ENCODE peak calls at places on chromosomes 7 and 10, in nine cellular contexts. J, C, Y, L, F, H, P, U and A are unnamed samples.

GRCh38 chr10:6990891-6991290 is 410.8 kb upstream of the PRKCQ start:
- DNase-seq in F (no peak), J (peak; percentile 3), L (no peak), P (no peak), H (no peak), C (no peak), Y (no peak), U (no peak), A (no peak)

GRCh38 chr7:2247141-2247985 is 5.3 kb downstream of the NUDT1 start:
- DNase-seq in C (no peak), P (no peak), F (no peak), L (no peak), J (no peak), Y (peak; percentile 91), H (peak; percentile 84), U (peak; percentile 66), A (no peak)

GRCh38 chr7:35253182-35253679 is 669 bp downstream of the TBX20 start:
- DNase-seq in C (no peak), F (no peak), U (peak; percentile 38), Y (peak; percentile 75), H (peak; percentile 72), J (no peak), P (no peak), L (no peak), A (no peak)

GRCh38 chr7:94655884-94656657 is at the start of gene SGCE:
- DNase-seq in Y (peak; percentile 95), U (peak; percentile 55), F (peak; percentile 44), H (peak; percentile 88), J (peak; percentile 24), L (peak; percentile 77), C (peak; percentile 50), P (peak; percentile 70), A (peak; percentile 30)

GRCh38 chr10:124997246-124997790 is 55.4 kb downstream of the ZRANB1 start:
- DNase-seq in U (no peak), J (no peak), C (no peak), P (no peak), Y (peak; percentile 45), L (peak; percentile 14), H (no peak), F (no peak), A (no peak)

GRCh38 chr7:133976140-133976539 is 151.0 kb upstream of the LRGUK start:
- DNase-seq in L (no peak), P (no peak), C (no peak), F (no peak), J (no peak), U (no peak), H (no peak), Y (no peak), A (no peak)

GRCh38 chr7:139396323-139396951 is 36.7 kb downstream of the LUC7L2 start:
- DNase-seq in Y (no peak), H (no peak), U (no peak), F (no peak), J (no peak), L (no peak), C (no peak), P (no peak), A (no peak)

GRCh38 chr7:123573896-123574467 is 16.4 kb upstream of the NDUFA5 start:
- DNase-seq in J (no peak), L (no peak), Y (no peak), F (no peak), P (no peak), U (no peak), C (no peak), H (no peak), A (no peak)

GRCh38 chr7:100077205-100077604 is 4.3 kb downstream of the ZNF3 start:
- DNase-seq in F (no peak), C (no peak), L (no peak), U (no peak), H (no peak), J (no peak), P (no peak), Y (no peak), A (no peak)
- H3K9me3 ChIP-seq in F (peaks cover under 1% of the 10 kb centered on the region), C (peaks cover 52% of the 10 kb centered on the region), L (no peaks in the 10 kb centered on the region), U (peaks cover 65% of the 10 kb centered on the region), H (peaks cover 28% of the 10 kb centered on the region), J (peaks cover 8% of the 10 kb centered on the region), P (no peaks in the 10 kb centered on the region), Y (peaks cover 65% of the 10 kb centered on the region), A (no peaks in the 10 kb centered on the region)

GRCh38 chr7:51689547-51689946 is 372.9 kb upstream of the COBL start:
- DNase-seq in H (no peak), C (no peak), U (no peak), Y (no peak), J (no peak), P (no peak), F (no peak), L (no peak), A (no peak)
- H3K9me3 ChIP-seq in H (no peaks in the 10 kb centered on the region), C (peaks cover 6% of the 10 kb centered on the region), U (no peaks in the 10 kb centered on the region), Y (no peaks in the 10 kb centered on the region), J (no peaks in the 10 kb centered on the region), P (no peaks in the 10 kb centered on the region), F (no peaks in the 10 kb centered on the region), L (no peaks in the 10 kb centered on the region), A (no peaks in the 10 kb centered on the region)

DNA sequence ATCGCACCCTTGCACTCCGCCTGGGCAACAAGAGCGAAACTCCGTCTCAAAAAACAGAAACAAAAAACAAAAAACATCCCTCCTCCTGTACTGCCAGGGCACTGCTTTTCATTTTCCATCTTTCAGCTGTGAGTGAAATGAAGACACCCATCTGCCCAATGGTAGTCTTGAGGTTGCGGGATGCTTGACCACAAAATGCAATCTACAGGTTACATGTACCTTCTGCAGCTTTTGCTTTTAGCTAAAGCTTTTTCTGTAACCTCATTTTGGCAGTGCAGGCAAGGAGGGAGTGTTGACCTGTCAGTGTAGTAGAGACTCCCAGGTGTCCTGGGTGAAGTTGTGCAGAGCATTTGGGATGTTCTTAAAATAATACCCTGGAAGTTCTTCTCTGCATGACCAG is 476.5 kb downstream of the CALN1 start:
- DNase-seq in P (peak; percentile 70), L (no peak), U (no peak), Y (no peak), J (no peak), H (no peak), C (no peak), F (no peak), A (no peak)
- H3K9me3 ChIP-seq in P (no peaks in the 10 kb centered on the region), L (no peaks in the 10 kb centered on the region), U (no peaks in the 10 kb centered on the region), Y (peaks cover 7% of the 10 kb centered on the region), J (no peaks in the 10 kb centered on the region), H (no peaks in the 10 kb centered on the region), C (peaks cover 36% of the 10 kb centered on the region), F (no peaks in the 10 kb centered on the region), A (no peaks in the 10 kb centered on the region)

DNA sequence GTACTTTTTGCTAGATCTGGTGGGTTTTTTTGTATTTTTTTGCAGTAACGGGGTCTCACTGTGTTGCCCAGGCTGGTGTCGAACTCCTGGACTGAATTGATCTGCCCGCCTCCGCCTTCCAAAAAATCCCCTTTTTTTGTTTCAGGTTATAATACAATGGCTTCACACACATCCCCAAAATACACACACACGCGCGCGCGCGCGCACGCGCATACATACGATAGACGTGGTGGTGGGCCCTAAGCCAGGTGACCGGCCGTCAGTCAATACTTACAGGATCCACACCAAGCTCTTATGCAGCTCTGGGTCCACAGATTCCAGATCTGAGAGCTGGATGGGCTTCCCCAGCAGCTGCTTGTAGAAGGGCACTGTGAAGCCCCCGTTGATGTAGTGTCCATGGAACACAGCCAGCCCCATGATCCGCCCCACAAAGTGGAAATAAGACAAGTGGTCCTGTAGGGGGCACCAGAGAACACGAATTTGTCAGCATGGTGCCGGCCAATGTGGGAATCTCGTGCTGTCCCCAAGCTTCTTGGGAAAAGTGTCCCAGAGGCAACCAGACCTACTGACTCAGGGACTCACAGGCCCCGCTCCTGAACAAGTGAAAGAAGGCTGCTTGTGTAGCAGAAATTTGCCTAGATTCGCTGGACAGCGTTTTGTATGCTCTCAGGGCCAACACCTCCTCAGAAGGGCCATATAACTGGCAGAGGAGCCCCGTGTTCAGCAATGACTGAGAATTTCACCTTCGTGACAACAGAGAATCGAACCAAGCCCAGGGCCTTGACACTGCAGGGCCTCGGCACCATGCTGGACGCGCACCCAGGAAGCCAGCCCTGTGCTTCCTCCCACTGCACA is 103.6 kb downstream of the SMURF1 start:
- DNase-seq in H (peak; percentile 93), F (peak; percentile 86), Y (peak; percentile 94), L (peak; percentile 89), U (peak; percentile 95), J (peak; percentile 66), P (peak; percentile 58), C (peak; percentile 61), A (peak; percentile 26)
- H3K9me3 ChIP-seq in H (no peaks in the 10 kb centered on the region), F (no peaks in the 10 kb centered on the region), Y (no peaks in the 10 kb centered on the region), L (no peaks in the 10 kb centered on the region), U (no peaks in the 10 kb centered on the region), J (no peaks in the 10 kb centered on the region), P (no peaks in the 10 kb centered on the region), C (no peaks in the 10 kb centered on the region), A (no peaks in the 10 kb centered on the region)

DNA sequence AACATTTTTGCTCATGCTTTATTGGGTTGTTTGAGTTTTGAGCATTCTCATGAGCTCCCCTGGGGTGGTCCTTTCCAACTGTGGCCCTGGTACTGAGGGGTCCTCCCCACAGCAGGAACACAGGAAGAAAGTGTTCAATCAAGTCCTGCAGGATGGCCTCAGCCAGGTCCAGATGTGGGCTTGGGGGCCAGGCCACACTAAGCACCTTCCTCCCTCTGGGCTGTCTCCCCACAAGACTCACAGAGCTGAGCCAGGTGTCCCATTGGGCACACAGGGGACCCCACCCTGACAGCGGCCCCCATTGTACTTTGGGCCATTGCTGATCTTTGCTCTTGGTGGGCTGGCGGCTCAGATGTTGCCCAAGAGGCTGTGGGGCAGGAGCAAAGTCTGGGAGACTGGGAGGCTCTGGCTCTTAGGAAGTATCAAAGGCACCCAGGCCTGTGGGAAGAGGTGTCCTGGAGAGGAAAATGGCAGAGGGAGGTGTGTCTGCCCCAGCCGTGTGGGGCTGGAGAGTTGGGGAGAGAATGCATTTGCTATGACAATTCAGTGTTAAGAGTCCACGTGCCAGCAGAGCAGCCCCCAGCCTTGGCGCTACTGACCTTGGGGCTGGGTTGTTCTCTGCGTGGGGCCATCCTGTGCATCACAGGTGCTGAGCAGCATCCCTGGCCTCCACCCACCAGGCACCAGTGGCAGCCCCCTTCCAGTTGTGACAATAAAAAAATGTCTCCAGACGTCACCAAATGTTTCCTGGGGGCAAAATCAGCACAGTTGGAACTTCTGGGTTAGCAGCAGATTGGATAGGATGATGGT is 17.8 kb downstream of the SCART1 start:
- DNase-seq in P (no peak), J (no peak), L (no peak), H (no peak), F (no peak), Y (no peak), U (no peak), C (no peak), A (no peak)
- H3K9me3 ChIP-seq in P (no peaks in the 10 kb centered on the region), J (no peaks in the 10 kb centered on the region), L (no peaks in the 10 kb centered on the region), H (peaks cover 3% of the 10 kb centered on the region), F (no peaks in the 10 kb centered on the region), Y (peaks cover 26% of the 10 kb centered on the region), U (no peaks in the 10 kb centered on the region), C (no peaks in the 10 kb centered on the region), A (no peaks in the 10 kb centered on the region)

DNA sequence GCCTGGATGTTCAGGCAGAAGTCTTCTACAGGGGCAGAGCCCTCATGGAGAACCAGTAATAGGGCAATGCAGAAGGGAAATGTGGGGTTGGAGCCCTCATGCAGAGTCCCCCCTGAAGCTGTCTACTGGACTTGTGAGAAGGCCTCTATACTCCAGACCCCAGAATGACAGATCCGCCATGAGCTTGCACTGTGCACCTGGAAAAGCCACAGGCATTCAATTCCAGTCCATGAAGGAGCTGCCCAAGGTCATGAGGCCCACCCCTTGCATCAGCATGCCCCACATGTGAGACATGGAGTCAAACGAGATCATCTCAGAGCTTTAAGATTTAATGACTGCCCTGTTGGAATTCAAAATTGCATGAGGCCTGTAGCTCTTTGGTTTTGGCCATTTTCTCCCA is 4.9 kb upstream of the ZNF679 start:
- DNase-seq in P (no peak), U (no peak), L (no peak), F (no peak), C (no peak), Y (no peak), J (no peak), H (no peak), A (no peak)
- H3K9me3 ChIP-seq in P (no peaks in the 10 kb centered on the region), U (peaks cover 13% of the 10 kb centered on the region), L (no peaks in the 10 kb centered on the region), F (no peaks in the 10 kb centered on the region), C (peaks cover 25% of the 10 kb centered on the region), Y (peaks cover 79% of the 10 kb centered on the region), J (peaks cover 59% of the 10 kb centered on the region), H (peaks cover 36% of the 10 kb centered on the region), A (peaks cover 3% of the 10 kb centered on the region)